ENCODE peak calls at places on chromosomes 12 and 14, in four cellular contexts. P is mammary epithelial cell, Y is right lobe of liver, Q is heart right ventricle. L is an unnamed sample.

GRCh38 chr12:24038211-24038997 is 88.9 kb upstream of the SOX5 start:
- DNase-seq in P (no peak), Y (no peak), Q (no peak), L (no peak)

GRCh38 chr12:57657744-57658143 is 24.7 kb upstream of the B4GALNT1 start:
- DNase-seq in Q (no peak), Y (no peak), P (peak; percentile 48), L (no peak)

GRCh38 chr12:8065991-8066594 is at the start of gene C3AR1:
- DNase-seq in Q (no peak), P (peak; percentile 70), Y (no peak), L (no peak)

GRCh38 chr12:71686658-71687025 is 760 bp downstream of the TMEM19 start:
- DNase-seq in Y (no peak), Q (no peak), P (peak; percentile 33), L (no peak)

GRCh38 chr12:112018571-112019237 is 5.5 kb downstream of the ERP29 start:
- DNase-seq in Q (no peak), P (peak; percentile 60), Y (no peak), L (no peak)

GRCh38 chr12:10331642-10332239 is 24.1 kb downstream of the KLRD1 start:
- DNase-seq in P (peak; percentile 36), Y (no peak), Q (no peak), L (no peak)

GRCh38 chr14:22412936-22413411 is 176.1 kb downstream of the DAD1 start:
- DNase-seq in Y (no peak), P (no peak), Q (no peak), L (no peak)

GRCh38 chr12:24078318-24078765 is 128.9 kb upstream of the SOX5 start:
- DNase-seq in Q (no peak), P (no peak), Y (no peak), L (no peak)

GRCh38 chr12:82955020-82955419 is 268.3 kb downstream of the TMTC2 start:
- DNase-seq in Y (no peak), Q (no peak), P (no peak), L (no peak)

GRCh38 chr12:26295001-26295400 is 99.6 kb downstream of the SSPN start:
- DNase-seq in Y (no peak), P (no peak), Q (no peak), L (no peak)

GRCh38 chr12:108756421-108756820 is 25.1 kb upstream of the CORO1C start:
- DNase-seq in P (no peak), Y (no peak), Q (no peak), L (no peak)

GRCh38 chr12:124578445-124578844 is 11.0 kb upstream of the NCOR2 start:
- DNase-seq in P (no peak), Y (no peak), Q (no peak), L (no peak)

GRCh38 chr12:109588461-109589239 is 15.1 kb downstream of the MVK start:
- DNase-seq in P (no peak), Q (no peak), Y (peak; percentile 91), L (peak; percentile 73)

GRCh38 chr14:64337901-64338615 is 43.9 kb upstream of the ESR2 start:
- DNase-seq in Q (no peak), P (peak; percentile 66), Y (no peak), L (no peak)

GRCh38 chr12:100901266-100901665 is 106.7 kb downstream of the ANO4 start:
- DNase-seq in Y (no peak), Q (no peak), P (no peak), L (no peak)

GRCh38 chr12:95173392-95174251 is 43.6 kb downstream of the FGD6 start:
- DNase-seq in P (peak; percentile 91), Y (no peak), Q (peak; percentile 40), L (peak; percentile 74)

GRCh38 chr14:67636361-67636919 is 16.7 kb downstream of the ARG2 start:
- DNase-seq in Y (no peak), P (peak; percentile 3), Q (no peak), L (no peak)

GRCh38 chr12:112944028-112944690 is 5.9 kb downstream of the OAS3 start:
- DNase-seq in Y (no peak), Q (no peak), P (no peak), L (no peak)

GRCh38 chr14:67984274-67984673 is 164.7 kb downstream of the RAD51B start:
- DNase-seq in Y (no peak), P (no peak), Q (no peak), L (no peak)

GRCh38 chr14:53793790-53794560 is 162.7 kb downstream of the BMP4 start:
- DNase-seq in P (no peak), Y (no peak), Q (no peak), L (no peak)

GRCh38 chr12:65609359-65609771 is 214.9 kb upstream of the HMGA2 start:
- DNase-seq in Q (no peak), P (peak; percentile 64), Y (no peak), L (no peak)
- TF ChIP-seq CTCF in Q (no peak), P (no peak), Y (no peak), L (no peak)

DNA sequence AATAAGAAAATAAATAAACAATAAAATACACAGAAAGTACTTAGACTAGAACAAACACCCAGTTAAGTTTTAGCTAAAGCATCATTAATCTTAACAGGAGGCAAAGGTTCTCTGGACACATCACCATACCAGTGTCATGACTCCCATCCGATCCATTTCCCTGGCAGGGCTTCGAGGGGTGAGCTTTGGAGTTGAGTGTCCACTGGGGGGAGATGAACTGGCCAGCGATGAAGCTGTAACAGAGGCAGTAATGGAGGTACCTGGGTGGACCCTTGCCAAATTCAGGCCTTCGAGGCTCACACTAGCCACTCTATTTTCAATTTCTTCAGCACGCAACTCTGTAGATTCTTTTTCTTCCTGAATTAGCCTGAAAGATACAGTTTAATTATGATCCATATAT is 269.5 kb downstream of the ACSS3 start:
- DNase-seq in Y (no peak), Q (no peak), P (no peak), L (no peak)
- TF ChIP-seq CTCF in Y (no peak), Q (no peak), P (no peak), L (no peak)

GRCh38 chr14:33756833-33757232 is 194.0 kb downstream of the EGLN3 start:
- DNase-seq in P (no peak), Y (no peak), Q (no peak), L (no peak)
- TF ChIP-seq CTCF in P (no peak), Y (no peak), Q (no peak), L (no peak)

GRCh38 chr12:3967556-3968160 is 94.5 kb upstream of the PARP11 start:
- DNase-seq in Q (no peak), P (no peak), Y (no peak), L (no peak)

GRCh38 chr12:3961573-3961972 is 88.4 kb upstream of the PARP11 start:
- DNase-seq in P (no peak), Q (no peak), Y (no peak), L (no peak)

GRCh38 chr12:3965096-3965495 is 91.9 kb upstream of the PARP11 start:
- DNase-seq in P (no peak), Q (no peak), Y (no peak), L (no peak)

GRCh38 chr12:3962661-3963483 is 89.7 kb upstream of the PARP11 start:
- DNase-seq in P (no peak), Y (no peak), Q (no peak), L (peak; percentile 69)

DNA sequence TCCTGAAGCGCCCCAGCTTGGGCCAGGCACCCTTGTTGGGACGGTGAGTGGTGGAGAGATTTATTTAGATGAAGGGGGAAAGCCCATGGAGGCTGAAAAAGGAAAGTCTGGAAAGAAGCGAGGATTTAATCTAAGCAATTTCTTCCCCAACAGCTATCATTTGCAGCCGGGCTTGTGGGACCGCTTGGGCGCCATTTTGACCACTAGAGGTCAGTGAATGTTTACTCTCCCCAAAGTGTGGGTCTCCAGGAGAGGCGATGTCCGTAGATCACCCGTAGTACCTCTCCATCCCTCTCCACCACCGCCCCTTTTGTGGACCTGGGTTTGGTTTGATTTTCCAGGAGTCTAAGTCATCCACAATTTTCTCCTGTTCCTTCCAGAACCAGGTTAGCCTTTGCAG is 91.2 kb upstream of the PARP11 start:
- DNase-seq in Y (no peak), Q (no peak), P (no peak), L (no peak)
- TF ChIP-seq CTCF in Y (peak; percentile 18), Q (peak; percentile 52), P (peak; percentile 11), L (peak; percentile 20)

GRCh38 chr12:121568971-121569808 is 11.6 kb downstream of the KDM2B start:
- DNase-seq in P (no peak), Q (peak; percentile 29), Y (no peak), L (peak; percentile 69)
- TF ChIP-seq CTCF in P (no peak), Q (no peak), Y (no peak), L (no peak)